ENCODE peak calls at places on chromosomes 16 and 17, in five cellular contexts. O is PC-3, T is K562, P is stomach, K is pancreas. F is an unnamed sample.

GRCh38 chr17:79513805-79514535 is 96.9 kb downstream of the RBFOX3 start:
- DNase-seq in P (no peak), T (peak; percentile 73), O (no peak), K (no peak), F (no peak)

GRCh38 chr16:66590322-66590721 is 11.1 kb downstream of the CMTM2 start:
- DNase-seq in K (no peak), T (no peak), O (no peak), P (no peak), F (no peak)

GRCh38 chr17:32226881-32227280 is 38.8 kb upstream of the RHBDL3 start:
- DNase-seq in P (no peak), T (no peak), O (no peak), K (no peak), F (peak; percentile 48)

GRCh38 chr17:60506312-60506711 is 19.7 kb downstream of the APPBP2 start:
- DNase-seq in K (no peak), P (no peak), O (peak; percentile 90), T (peak; percentile 29), F (no peak)

GRCh38 chr17:27240802-27241155 is 53.1 kb upstream of the WSB1 start:
- DNase-seq in K (no peak), O (peak; percentile 56), P (no peak), T (no peak), F (no peak)

GRCh38 chr16:583815-584591 is 5.9 kb upstream of the RAB40C start:
- DNase-seq in O (no peak), T (peak; percentile 21), K (no peak), P (no peak), F (no peak)

GRCh38 chr17:56593741-56594527 is 435 bp downstream of the NOG start:
- DNase-seq in P (peak; percentile 56), T (no peak), O (peak; percentile 79), K (peak; percentile 82), F (peak; percentile 74)

GRCh38 chr16:11201498-11202259 is 54.3 kb downstream of the SOCS1 start:
- DNase-seq in O (peak; percentile 96), P (peak; percentile 41), T (peak; percentile 86), K (no peak), F (no peak)

GRCh38 chr17:8002646-8003593 is 505 bp downstream of the GUCY2D start:
- DNase-seq in O (no peak), K (no peak), T (no peak), P (no peak), F (no peak)

GRCh38 chr16:84599528-84600202 is 18.2 kb downstream of the COTL1 start:
- DNase-seq in K (no peak), O (no peak), P (peak; percentile 51), T (no peak), F (peak; percentile 53)

GRCh38 chr17:28338056-28338768 is 2.7 kb downstream of the TNFAIP1 start:
- DNase-seq in K (no peak), T (no peak), O (peak; percentile 14), P (no peak), F (no peak)

GRCh38 chr16:81483970-81484595 is 39.5 kb downstream of the CMIP start:
- DNase-seq in K (no peak), T (no peak), P (no peak), O (no peak), F (no peak)

GRCh38 chr17:63961355-63962207 is 11.1 kb downstream of the SCN4A start:
- DNase-seq in O (peak; percentile 39), P (peak; percentile 44), K (peak; percentile 62), T (peak; percentile 98), F (peak; percentile 81)

GRCh38 chr16:65071371-65072311 is 50.2 kb downstream of the CDH11 start:
- DNase-seq in P (no peak), O (peak; percentile 42), T (no peak), K (no peak), F (peak; percentile 4)

GRCh38 chr17:76672270-76672851 is 28.8 kb upstream of the ST6GALNAC1 start:
- DNase-seq in O (peak; percentile 36), T (no peak), P (no peak), K (no peak), F (no peak)

GRCh38 chr17:63434951-63435571 is 11.0 kb downstream of the CYB561 start:
- DNase-seq in P (peak; percentile 96), K (peak; percentile 91), O (peak; percentile 99), T (no peak), F (peak; percentile 95)

GRCh38 chr16:54628796-54629625 is 301.7 kb upstream of the IRX5 start:
- DNase-seq in T (no peak), O (no peak), P (peak; percentile 89), K (no peak), F (no peak)

GRCh38 chr17:58094118-58094517 is 10.9 kb downstream of the DYNLL2 start:
- DNase-seq in T (no peak), O (no peak), K (no peak), P (no peak), F (no peak)

GRCh38 chr17:9229160-9229825 is 208.0 kb downstream of the NTN1 start:
- DNase-seq in T (no peak), P (no peak), O (no peak), K (no peak), F (no peak)

GRCh38 chr17:5225668-5226457 is 8.8 kb downstream of the SCIMP start:
- DNase-seq in T (no peak), O (no peak), K (no peak), P (no peak), F (no peak)

GRCh38 chr17:37037590-37038155 is 88.9 kb downstream of the AATF start:
- DNase-seq in K (no peak), O (no peak), P (no peak), T (no peak), F (no peak)

GRCh38 chr17:58328195-58329034 is at the start of gene TSPOAP1:
- DNase-seq in K (no peak), T (peak; percentile 84), P (no peak), O (no peak), F (no peak)

GRCh38 chr17:62740066-62740465 is 68.0 kb downstream of the MARCHF10 start:
- DNase-seq in P (no peak), O (no peak), T (no peak), K (no peak), F (no peak)

GRCh38 chr16:30473231-30474061 is 904 bp downstream of the ITGAL start:
- DNase-seq in T (no peak), O (no peak), K (no peak), P (no peak), F (no peak)

GRCh38 chr17:14311979-14312378 is 11.1 kb downstream of the HS3ST3B1 start:
- DNase-seq in T (no peak), O (no peak), P (no peak), K (no peak), F (no peak)

GRCh38 chr16:6898896-6899295 is 433.7 kb upstream of the RBFOX1 start:
- DNase-seq in O (no peak), K (no peak), P (no peak), T (no peak), F (no peak)

GRCh38 chr16:6892961-6893360 is 439.7 kb upstream of the RBFOX1 start:
- DNase-seq in O (no peak), T (no peak), K (no peak), P (no peak), F (no peak)

GRCh38 chr16:6903671-6904070 is 429.0 kb upstream of the RBFOX1 start:
- DNase-seq in P (no peak), T (no peak), O (no peak), K (no peak), F (no peak)

DNA sequence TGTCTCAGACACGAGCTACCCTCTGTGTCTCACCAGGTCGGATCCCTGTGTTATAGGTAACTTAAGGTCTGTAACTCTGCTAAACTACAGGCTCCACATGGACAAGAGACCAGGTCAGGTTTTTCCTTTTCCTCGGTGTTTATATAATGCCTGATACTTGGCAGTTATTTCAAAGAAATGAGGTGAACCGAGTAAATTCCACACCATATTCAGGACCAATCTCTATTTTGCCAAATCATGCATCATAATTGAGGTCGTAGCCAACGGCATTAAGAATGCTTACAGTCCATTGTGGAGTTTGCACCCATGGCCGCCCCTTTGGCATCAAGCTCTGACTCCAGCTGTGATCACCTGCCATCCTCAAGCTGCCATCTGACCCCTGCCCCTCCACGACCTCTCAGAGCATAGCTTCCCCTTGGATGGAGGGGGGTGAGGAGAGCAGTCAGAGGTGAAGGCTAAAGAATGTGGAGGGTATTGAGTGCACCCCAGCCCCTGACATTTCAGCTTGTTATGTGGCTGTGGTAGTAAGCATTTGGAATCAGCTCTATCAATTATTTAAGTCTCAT is 434.7 kb upstream of the RBFOX1 start:
- DNase-seq in T (no peak), P (no peak), K (no peak), O (no peak), F (peak; percentile 63)
- TF ChIP-seq CTCF in T (no peak), P (no peak), K (no peak), O (no peak), F (no peak)

DNA sequence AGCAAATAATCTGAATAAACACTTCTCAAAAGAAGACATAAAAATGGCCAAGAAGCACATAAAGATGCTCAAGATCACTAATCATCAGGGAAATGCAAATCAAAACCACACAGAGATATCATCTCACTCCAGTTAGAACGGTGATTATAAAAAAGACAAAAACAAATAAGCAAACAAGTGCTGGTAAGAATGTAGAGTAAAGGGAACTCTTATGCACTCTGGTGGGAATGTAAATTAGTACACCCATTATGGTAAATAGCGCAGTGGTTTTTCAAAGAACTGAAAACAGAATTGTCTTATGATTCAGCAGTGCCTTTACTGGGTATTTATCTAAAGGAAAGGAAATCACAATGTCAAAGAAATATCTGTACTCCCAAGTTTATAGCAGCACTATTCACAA is 343.2 kb downstream of the HAPSTR1 start:
- DNase-seq in K (no peak), T (no peak), P (no peak), O (no peak), F (no peak)
- H3K4me3 ChIP-seq in K (no peak overlapping the region), T (no peak overlapping the region), P (no peak overlapping the region), O (no peak overlapping the region), F (no peak overlapping the region)

GRCh38 chr16:58466396-58466795 is 33.5 kb upstream of the NDRG4 start:
- DNase-seq in P (no peak), K (no peak), T (no peak), O (no peak), F (no peak)

GRCh38 chr16:58462997-58463891 is 36.7 kb upstream of the NDRG4 start:
- DNase-seq in K (peak; percentile 64), T (no peak), P (no peak), O (no peak), F (no peak)

GRCh38 chr16:58465817-58466216 is 34.1 kb upstream of the NDRG4 start:
- DNase-seq in K (no peak), T (no peak), P (no peak), O (no peak), F (no peak)

GRCh38 chr16:58464047-58464915 is 35.7 kb upstream of the NDRG4 start:
- DNase-seq in K (peak; percentile 76), T (no peak), O (peak; percentile 39), P (peak; percentile 29), F (peak; percentile 8)

GRCh38 chr16:58464916-58465731 is 34.8 kb upstream of the NDRG4 start:
- DNase-seq in T (no peak), K (no peak), P (no peak), O (no peak), F (no peak)
- TF ChIP-seq CTCF in T (no peak), K (no peak), P (no peak), O (peak; percentile 35), F (no peak)

GRCh38 chr16:80197790-80198201 is 343.0 kb upstream of the DYNLRB2 start:
- DNase-seq in P (no peak), O (peak; percentile 37), K (no peak), T (no peak), F (no peak)

GRCh38 chr16:80198995-80199299 is 341.8 kb upstream of the DYNLRB2 start:
- DNase-seq in O (no peak), P (no peak), K (no peak), T (no peak), F (no peak)

GRCh38 chr16:80199614-80200013 is 341.2 kb upstream of the DYNLRB2 start:
- DNase-seq in P (no peak), T (no peak), K (no peak), O (no peak), F (no peak)

GRCh38 chr16:80200079-80200478 is 340.7 kb upstream of the DYNLRB2 start:
- DNase-seq in T (no peak), P (no peak), K (no peak), O (no peak), F (no peak)

GRCh38 chr16:80198265-80198994 is 342.4 kb upstream of the DYNLRB2 start:
- DNase-seq in T (no peak), K (no peak), P (no peak), O (peak; percentile 6), F (no peak)
- H3K4me3 ChIP-seq in T (no peak overlapping the region), K (no peak overlapping the region), P (no peak overlapping the region), O (no peak overlapping the region), F (no peak overlapping the region)